ENCODE peak calls at places on chromosome 14, in eight cellular contexts. One of them, this sample, is unnamed.
A peak's percentile ranks its signal among the peaks of the same experiment; 100 is the strongest.

GRCh38 chr14:59803052-59803451 is 67.5 kb downstream of the RTN1 start:
- DNase-seq in iPS DF 6.9: no peak
- DNase-seq in CD8-positive, alpha-beta memory T cell: no peak
- DNase-seq in brain microvascular endothelial cell: no peak
- DNase-seq in CD8-positive, alpha-beta T cell: no peak
- DNase-seq in right cardiac atrium: no peak
- DNase-seq in neural progenitor cell: no peak
- DNase-seq in PC-3: no peak
- DNase-seq in this sample: no peak

GRCh38 chr14:29243355-29243754 is 476.8 kb downstream of the FOXG1 start:
- DNase-seq in iPS DF 6.9: no peak
- DNase-seq in CD8-positive, alpha-beta memory T cell: no peak
- DNase-seq in brain microvascular endothelial cell: no peak
- DNase-seq in PC-3: no peak
- DNase-seq in CD8-positive, alpha-beta T cell: no peak
- DNase-seq in neural progenitor cell: no peak
- DNase-seq in right cardiac atrium: no peak
- DNase-seq in this sample: no peak

GRCh38 chr14:73059326-73059725 is 992 bp downstream of the RBM25 start:
- DNase-seq in right cardiac atrium: no peak
- DNase-seq in CD8-positive, alpha-beta T cell: no peak
- DNase-seq in CD8-positive, alpha-beta memory T cell: no peak
- DNase-seq in iPS DF 6.9: no peak
- DNase-seq in brain microvascular endothelial cell: no peak
- DNase-seq in neural progenitor cell: no peak
- DNase-seq in PC-3: no peak
- DNase-seq in this sample: no peak

GRCh38 chr14:95409472-95410307 is 90.0 kb upstream of the CLMN start:
- DNase-seq in right cardiac atrium: no peak
- DNase-seq in neural progenitor cell: peak; percentile 47
- DNase-seq in PC-3: no peak
- DNase-seq in CD8-positive, alpha-beta memory T cell: no peak
- DNase-seq in CD8-positive, alpha-beta T cell: no peak
- DNase-seq in brain microvascular endothelial cell: no peak
- DNase-seq in iPS DF 6.9: no peak
- DNase-seq in this sample: no peak

GRCh38 chr14:94394594-94395305 is 6.3 kb upstream of the SERPINA1 start:
- DNase-seq in PC-3: no peak
- DNase-seq in CD8-positive, alpha-beta T cell: no peak
- DNase-seq in brain microvascular endothelial cell: peak; percentile 14
- DNase-seq in CD8-positive, alpha-beta memory T cell: no peak
- DNase-seq in right cardiac atrium: peak; percentile 68
- DNase-seq in iPS DF 6.9: no peak
- DNase-seq in neural progenitor cell: no peak
- DNase-seq in this sample: no peak

GRCh38 chr14:77006127-77006526 is 22.4 kb downstream of the IRF2BPL start:
- DNase-seq in brain microvascular endothelial cell: no peak
- DNase-seq in CD8-positive, alpha-beta T cell: no peak
- DNase-seq in CD8-positive, alpha-beta memory T cell: no peak
- DNase-seq in neural progenitor cell: no peak
- DNase-seq in right cardiac atrium: no peak
- DNase-seq in PC-3: no peak
- DNase-seq in iPS DF 6.9: no peak
- DNase-seq in this sample: peak; percentile 37

GRCh38 chr14:101604935-101605767 is 43.9 kb downstream of the DIO3 start:
- DNase-seq in right cardiac atrium: peak; percentile 18
- DNase-seq in brain microvascular endothelial cell: no peak
- DNase-seq in PC-3: no peak
- DNase-seq in neural progenitor cell: no peak
- DNase-seq in CD8-positive, alpha-beta memory T cell: no peak
- DNase-seq in iPS DF 6.9: no peak
- DNase-seq in CD8-positive, alpha-beta T cell: no peak
- DNase-seq in this sample: no peak

GRCh38 chr14:31286456-31287293 is 79.1 kb upstream of the HECTD1 start:
- DNase-seq in iPS DF 6.9: peak; percentile 64
- DNase-seq in CD8-positive, alpha-beta T cell: no peak
- DNase-seq in right cardiac atrium: no peak
- DNase-seq in PC-3: peak; percentile 49
- DNase-seq in CD8-positive, alpha-beta memory T cell: no peak
- DNase-seq in neural progenitor cell: peak; percentile 36
- DNase-seq in brain microvascular endothelial cell: no peak
- DNase-seq in this sample: peak; percentile 46

GRCh38 chr14:91349481-91350074 is 68.0 kb downstream of the CCDC88C start:
- DNase-seq in CD8-positive, alpha-beta T cell: no peak
- DNase-seq in CD8-positive, alpha-beta memory T cell: peak; percentile 53
- DNase-seq in neural progenitor cell: no peak
- DNase-seq in PC-3: no peak
- DNase-seq in iPS DF 6.9: no peak
- DNase-seq in brain microvascular endothelial cell: no peak
- DNase-seq in right cardiac atrium: no peak
- DNase-seq in this sample: no peak

GRCh38 chr14:71290960-71291466 is 383.8 kb downstream of the PCNX1 start:
- DNase-seq in PC-3: peak; percentile 99
- DNase-seq in CD8-positive, alpha-beta memory T cell: no peak
- DNase-seq in neural progenitor cell: no peak
- DNase-seq in iPS DF 6.9: no peak
- DNase-seq in right cardiac atrium: no peak
- DNase-seq in CD8-positive, alpha-beta T cell: no peak
- DNase-seq in brain microvascular endothelial cell: peak; percentile 72
- DNase-seq in this sample: no peak

GRCh38 chr14:63727231-63727735 is 582 bp downstream of the SGPP1 start:
- DNase-seq in iPS DF 6.9: no peak
- DNase-seq in neural progenitor cell: peak; percentile 26
- DNase-seq in PC-3: peak; percentile 15
- DNase-seq in CD8-positive, alpha-beta memory T cell: peak; percentile 1
- DNase-seq in brain microvascular endothelial cell: peak; percentile 18
- DNase-seq in CD8-positive, alpha-beta T cell: no peak
- DNase-seq in right cardiac atrium: peak; percentile 80
- DNase-seq in this sample: peak; percentile 48

GRCh38 chr14:33184587-33184986 is 245.9 kb downstream of the NPAS3 start:
- DNase-seq in PC-3: peak; percentile 53
- DNase-seq in brain microvascular endothelial cell: peak; percentile 22
- DNase-seq in CD8-positive, alpha-beta T cell: no peak
- DNase-seq in neural progenitor cell: peak; percentile 26
- DNase-seq in right cardiac atrium: no peak
- DNase-seq in iPS DF 6.9: no peak
- DNase-seq in CD8-positive, alpha-beta memory T cell: no peak
- DNase-seq in this sample: no peak

DNA sequence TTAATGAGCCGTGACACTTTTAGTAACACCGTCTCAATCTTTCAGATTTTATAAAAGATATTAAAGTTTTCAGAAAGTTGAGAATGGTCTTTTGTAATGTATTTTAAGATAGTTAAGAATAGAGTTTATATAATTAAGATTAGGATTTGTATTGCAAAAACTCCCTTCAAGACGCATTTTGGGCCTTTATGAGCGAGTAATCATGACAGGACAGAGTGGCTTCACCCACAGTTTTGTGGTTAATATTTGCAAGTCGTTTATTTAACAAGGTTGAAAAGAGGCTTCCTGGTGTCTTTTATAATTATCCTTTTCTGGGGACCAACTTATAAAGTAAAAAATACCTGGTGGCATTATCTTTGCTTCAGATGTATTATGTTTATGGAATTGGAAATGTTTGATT is 44.0 kb downstream of the TRAF3 start:
- DNase-seq in neural progenitor cell: no peak
- DNase-seq in PC-3: no peak
- DNase-seq in right cardiac atrium: no peak
- DNase-seq in iPS DF 6.9: no peak
- DNase-seq in brain microvascular endothelial cell: no peak
- DNase-seq in CD8-positive, alpha-beta T cell: no peak
- DNase-seq in CD8-positive, alpha-beta memory T cell: no peak
- DNase-seq in this sample: no peak
- H3K4me3 ChIP-seq in neural progenitor cell: no peak overlapping the region
- H3K4me3 ChIP-seq in PC-3: no peak overlapping the region
- H3K4me3 ChIP-seq in right cardiac atrium: no peak overlapping the region
- H3K4me3 ChIP-seq in iPS DF 6.9: no peak overlapping the region
- H3K4me3 ChIP-seq in brain microvascular endothelial cell: no peak overlapping the region
- H3K4me3 ChIP-seq in CD8-positive, alpha-beta T cell: no peak overlapping the region
- H3K4me3 ChIP-seq in CD8-positive, alpha-beta memory T cell: no peak overlapping the region
- H3K4me3 ChIP-seq in this sample: no peak overlapping the region

GRCh38 chr14:74575936-74576335 is 36.1 kb downstream of the LTBP2 start:
- DNase-seq in right cardiac atrium: no peak
- DNase-seq in PC-3: no peak
- DNase-seq in iPS DF 6.9: no peak
- DNase-seq in brain microvascular endothelial cell: no peak
- DNase-seq in CD8-positive, alpha-beta memory T cell: no peak
- DNase-seq in neural progenitor cell: no peak
- DNase-seq in CD8-positive, alpha-beta T cell: no peak
- DNase-seq in this sample: no peak

GRCh38 chr14:74579447-74580274 is 32.4 kb downstream of the LTBP2 start:
- DNase-seq in right cardiac atrium: no peak
- DNase-seq in iPS DF 6.9: no peak
- DNase-seq in brain microvascular endothelial cell: peak; percentile 76
- DNase-seq in neural progenitor cell: no peak
- DNase-seq in CD8-positive, alpha-beta T cell: no peak
- DNase-seq in CD8-positive, alpha-beta memory T cell: no peak
- DNase-seq in PC-3: peak; percentile 97
- DNase-seq in this sample: no peak

GRCh38 chr14:74577247-74577947 is 34.6 kb downstream of the LTBP2 start:
- DNase-seq in iPS DF 6.9: no peak
- DNase-seq in CD8-positive, alpha-beta T cell: no peak
- DNase-seq in CD8-positive, alpha-beta memory T cell: no peak
- DNase-seq in neural progenitor cell: no peak
- DNase-seq in PC-3: no peak
- DNase-seq in right cardiac atrium: no peak
- DNase-seq in brain microvascular endothelial cell: no peak
- DNase-seq in this sample: no peak

GRCh38 chr14:74578479-74578878 is 33.6 kb downstream of the LTBP2 start:
- DNase-seq in CD8-positive, alpha-beta memory T cell: no peak
- DNase-seq in brain microvascular endothelial cell: no peak
- DNase-seq in PC-3: no peak
- DNase-seq in CD8-positive, alpha-beta T cell: no peak
- DNase-seq in right cardiac atrium: no peak
- DNase-seq in neural progenitor cell: no peak
- DNase-seq in iPS DF 6.9: no peak
- DNase-seq in this sample: no peak

DNA sequence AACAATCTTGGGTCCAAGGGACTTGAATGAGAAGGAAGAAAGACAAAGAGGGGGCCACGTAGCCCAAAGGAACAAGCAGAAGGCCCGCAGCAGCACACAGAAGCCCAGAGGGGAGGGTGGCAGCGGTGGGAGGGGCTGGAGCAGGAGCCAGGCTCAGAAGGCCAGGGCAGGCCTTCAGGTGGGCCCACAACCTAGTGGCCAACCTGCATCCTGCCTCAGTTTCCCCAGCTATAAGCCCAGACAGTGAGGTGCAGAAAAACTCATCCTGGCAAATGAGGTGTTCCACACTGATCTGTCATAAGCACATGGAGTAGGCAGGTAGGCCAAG is 34.1 kb downstream of the LTBP2 start:
- DNase-seq in brain microvascular endothelial cell: no peak
- DNase-seq in neural progenitor cell: no peak
- DNase-seq in iPS DF 6.9: no peak
- DNase-seq in right cardiac atrium: no peak
- DNase-seq in CD8-positive, alpha-beta memory T cell: no peak
- DNase-seq in PC-3: no peak
- DNase-seq in CD8-positive, alpha-beta T cell: no peak
- DNase-seq in this sample: no peak
- H3K27ac ChIP-seq in brain microvascular endothelial cell: no peak overlapping the region
- H3K27ac ChIP-seq in neural progenitor cell: no peak overlapping the region
- H3K27ac ChIP-seq in iPS DF 6.9: no peak overlapping the region
- H3K27ac ChIP-seq in right cardiac atrium: no peak overlapping the region
- H3K27ac ChIP-seq in CD8-positive, alpha-beta memory T cell: no peak overlapping the region
- H3K27ac ChIP-seq in PC-3: no peak overlapping the region
- H3K27ac ChIP-seq in CD8-positive, alpha-beta T cell: no peak overlapping the region
- H3K27ac ChIP-seq in this sample: no peak overlapping the region

DNA sequence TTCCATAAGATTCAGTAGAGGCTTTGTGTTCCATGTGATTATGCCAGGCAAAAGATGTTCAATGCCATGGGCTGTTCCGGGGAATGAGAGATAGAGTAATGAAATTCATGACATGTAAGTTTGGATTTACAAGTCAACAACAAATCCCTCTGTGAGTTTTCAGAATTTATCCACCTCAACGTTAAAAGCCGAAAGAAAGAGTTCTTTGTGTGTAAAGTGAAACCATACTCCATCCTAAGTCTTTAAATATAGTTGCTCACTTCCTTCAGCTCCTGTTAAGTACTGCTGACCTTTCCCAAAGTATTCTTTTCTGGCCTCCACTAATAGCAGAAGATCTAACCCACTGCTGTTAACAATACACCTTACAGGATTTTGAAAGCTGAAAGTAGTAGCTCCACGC is 190.0 kb downstream of the TMX1 start:
- DNase-seq in right cardiac atrium: no peak
- DNase-seq in PC-3: peak; percentile 35
- DNase-seq in CD8-positive, alpha-beta T cell: no peak
- DNase-seq in iPS DF 6.9: no peak
- DNase-seq in neural progenitor cell: no peak
- DNase-seq in CD8-positive, alpha-beta memory T cell: no peak
- DNase-seq in brain microvascular endothelial cell: no peak
- DNase-seq in this sample: no peak
- H3K4me3 ChIP-seq in right cardiac atrium: no peak overlapping the region
- H3K4me3 ChIP-seq in PC-3: peak overlapping the region; percentile 28
- H3K4me3 ChIP-seq in CD8-positive, alpha-beta T cell: no peak overlapping the region
- H3K4me3 ChIP-seq in iPS DF 6.9: no peak overlapping the region
- H3K4me3 ChIP-seq in neural progenitor cell: no peak overlapping the region
- H3K4me3 ChIP-seq in CD8-positive, alpha-beta memory T cell: no peak overlapping the region
- H3K4me3 ChIP-seq in brain microvascular endothelial cell: no peak overlapping the region
- H3K4me3 ChIP-seq in this sample: no peak overlapping the region

GRCh38 chr14:21518725-21519124 is 7.4 kb downstream of the SALL2 start:
- DNase-seq in CD8-positive, alpha-beta memory T cell: no peak
- DNase-seq in brain microvascular endothelial cell: no peak
- DNase-seq in CD8-positive, alpha-beta T cell: no peak
- DNase-seq in iPS DF 6.9: no peak
- DNase-seq in neural progenitor cell: peak; percentile 73
- DNase-seq in PC-3: no peak
- DNase-seq in right cardiac atrium: no peak
- DNase-seq in this sample: no peak

GRCh38 chr14:21520718-21521117 is 5.4 kb downstream of the SALL2 start:
- DNase-seq in brain microvascular endothelial cell: no peak
- DNase-seq in CD8-positive, alpha-beta T cell: no peak
- DNase-seq in neural progenitor cell: no peak
- DNase-seq in iPS DF 6.9: no peak
- DNase-seq in PC-3: no peak
- DNase-seq in right cardiac atrium: no peak
- DNase-seq in CD8-positive, alpha-beta memory T cell: no peak
- DNase-seq in this sample: no peak

GRCh38 chr14:21523203-21523602 is 2.9 kb downstream of the SALL2 start:
- DNase-seq in brain microvascular endothelial cell: no peak
- DNase-seq in CD8-positive, alpha-beta T cell: no peak
- DNase-seq in neural progenitor cell: no peak
- DNase-seq in right cardiac atrium: no peak
- DNase-seq in CD8-positive, alpha-beta memory T cell: no peak
- DNase-seq in iPS DF 6.9: no peak
- DNase-seq in PC-3: no peak
- DNase-seq in this sample: no peak

GRCh38 chr14:21524575-21525518 is 1.3 kb downstream of the SALL2 start:
- DNase-seq in right cardiac atrium: no peak
- DNase-seq in brain microvascular endothelial cell: no peak
- DNase-seq in iPS DF 6.9: no peak
- DNase-seq in CD8-positive, alpha-beta memory T cell: no peak
- DNase-seq in PC-3: no peak
- DNase-seq in CD8-positive, alpha-beta T cell: no peak
- DNase-seq in neural progenitor cell: no peak
- DNase-seq in this sample: no peak

DNA sequence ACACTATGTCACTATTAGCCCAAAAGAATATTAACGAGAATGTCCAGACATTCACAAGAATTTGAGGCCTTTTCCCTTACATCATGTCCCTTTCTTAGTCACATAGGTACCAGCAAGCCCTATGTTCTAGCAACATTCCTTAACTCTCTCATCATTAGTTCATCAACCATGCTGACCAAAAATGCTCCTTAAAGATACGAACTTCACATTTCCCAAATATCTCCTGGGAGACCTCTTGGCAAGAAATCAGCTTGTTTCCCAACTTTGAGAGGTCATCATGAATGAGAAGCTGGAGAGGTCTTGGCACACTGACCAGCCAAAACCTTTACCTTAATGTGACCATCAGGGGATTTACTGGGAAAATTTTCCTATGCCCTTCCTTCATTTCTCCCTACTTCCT is 4.6 kb downstream of the SALL2 start:
- DNase-seq in neural progenitor cell: no peak
- DNase-seq in PC-3: peak; percentile 48
- DNase-seq in brain microvascular endothelial cell: peak; percentile 75
- DNase-seq in right cardiac atrium: no peak
- DNase-seq in CD8-positive, alpha-beta memory T cell: no peak
- DNase-seq in CD8-positive, alpha-beta T cell: no peak
- DNase-seq in iPS DF 6.9: no peak
- DNase-seq in this sample: no peak
- H3K27ac ChIP-seq in neural progenitor cell: peak overlapping the region; percentile 76
- H3K27ac ChIP-seq in PC-3: no peak overlapping the region
- H3K27ac ChIP-seq in brain microvascular endothelial cell: peak overlapping the region; percentile 55
- H3K27ac ChIP-seq in right cardiac atrium: no peak overlapping the region
- H3K27ac ChIP-seq in CD8-positive, alpha-beta memory T cell: no peak overlapping the region
- H3K27ac ChIP-seq in CD8-positive, alpha-beta T cell: no peak overlapping the region
- H3K27ac ChIP-seq in iPS DF 6.9: no peak overlapping the region
- H3K27ac ChIP-seq in this sample: no peak overlapping the region

This sample was measured in body of pancreas.